ENCODE peak calls at places on chromosomes 3 and 15, in seven cellular contexts. T, V, N, Q, L, J and U are unnamed samples.

GRCh38 chr3:42085641-42086376 is 5.3 kb upstream of the TRAK1 start:
- DNase-seq in Q (no peak), J (no peak), L (no peak), V (no peak), N (no peak), T (no peak), U (no peak)

GRCh38 chr3:5294360-5294759 is 106.9 kb downstream of the EDEM1 start:
- DNase-seq in V (no peak), Q (no peak), N (no peak), J (no peak), T (peak; percentile 19), L (no peak), U (no peak)

GRCh38 chr3:155292133-155292532 is 1.4 kb downstream of the STRIT1 start:
- DNase-seq in V (no peak), Q (peak; percentile 41), N (no peak), L (no peak), T (peak; percentile 75), J (peak; percentile 75), U (no peak)

GRCh38 chr3:72459588-72459987 is 388.7 kb downstream of the SHQ1 start:
- DNase-seq in V (no peak), N (no peak), T (no peak), L (no peak), J (no peak), Q (no peak), U (no peak)

GRCh38 chr3:122102191-122102935 is 47.2 kb downstream of the CD86 start:
- DNase-seq in N (no peak), Q (no peak), V (no peak), T (no peak), J (no peak), L (no peak), U (no peak)

GRCh38 chr3:70716832-70717231 is 404.4 kb upstream of the MDFIC2 start:
- DNase-seq in V (peak; percentile 15), N (peak; percentile 26), L (no peak), T (peak; percentile 72), Q (peak; percentile 71), J (peak; percentile 75), U (no peak)

GRCh38 chr3:52085883-52086282 is 29.5 kb upstream of the DUSP7 start:
- DNase-seq in L (no peak), Q (no peak), N (no peak), J (no peak), T (no peak), V (no peak), U (no peak)

GRCh38 chr3:114650808-114651207 is 357.0 kb downstream of the TIGIT start:
- DNase-seq in T (peak; percentile 75), V (no peak), N (no peak), Q (peak; percentile 33), L (no peak), J (peak; percentile 78), U (no peak)

GRCh38 chr15:42344763-42345162 is 14.5 kb upstream of the CAPN3 start:
- DNase-seq in T (peak; percentile 95), N (no peak), Q (peak; percentile 91), L (no peak), V (no peak), J (peak; percentile 78), U (no peak)

GRCh38 chr3:140493271-140493670 is 184.6 kb upstream of the TRIM42 start:
- DNase-seq in J (no peak), V (no peak), T (no peak), Q (no peak), N (no peak), L (no peak), U (no peak)

GRCh38 chr15:78360958-78361714 is 21.0 kb downstream of the CRABP1 start:
- DNase-seq in V (no peak), T (no peak), L (no peak), Q (no peak), J (no peak), N (no peak), U (no peak)

GRCh38 chr15:82132742-82133141 is 86.9 kb upstream of the MEX3B start:
- DNase-seq in N (no peak), L (no peak), J (peak; percentile 94), T (peak; percentile 87), Q (peak; percentile 47), V (no peak), U (no peak)

GRCh38 chr3:71542548-71543370 is 40.8 kb downstream of the FOXP1 start:
- DNase-seq in L (no peak), N (peak; percentile 81), Q (peak; percentile 92), J (peak; percentile 97), V (peak; percentile 60), T (peak; percentile 92), U (peak; percentile 84)

GRCh38 chr3:51389423-51390183 is 1.5 kb upstream of the RBM15B start:
- DNase-seq in Q (peak; percentile 65), V (no peak), T (peak; percentile 52), N (peak; percentile 75), L (peak; percentile 73), J (peak; percentile 69), U (no peak)

GRCh38 chr3:16338124-16338523 is 73.1 kb downstream of the OXNAD1 start:
- DNase-seq in Q (no peak), L (no peak), N (peak; percentile 43), T (no peak), V (no peak), J (peak; percentile 11), U (peak; percentile 72)

GRCh38 chr3:184717608-184717995 is 5.7 kb upstream of the MAGEF1 start:
- DNase-seq in J (no peak), T (no peak), Q (no peak), L (no peak), N (no peak), V (no peak), U (no peak)

GRCh38 chr3:153291052-153291689 is 129.1 kb downstream of the RAP2B start:
- DNase-seq in T (peak; percentile 52), J (peak; percentile 67), V (no peak), Q (peak; percentile 47), L (no peak), N (no peak), U (no peak)

GRCh38 chr3:63047068-63047467 is 171.9 kb upstream of the CADPS start:
- DNase-seq in V (no peak), L (no peak), Q (no peak), T (no peak), N (no peak), J (no peak), U (no peak)

GRCh38 chr3:195868866-195869412 is 39.4 kb downstream of the TNK2 start:
- DNase-seq in J (no peak), Q (no peak), V (no peak), N (no peak), L (no peak), T (no peak), U (peak; percentile 58)

GRCh38 chr3:25557641-25558040 is 107.1 kb downstream of the TOP2B start:
- DNase-seq in T (no peak), Q (peak; percentile 18), L (no peak), J (no peak), V (no peak), N (peak; percentile 21), U (no peak)

GRCh38 chr3:54676087-54676486 is 251.8 kb downstream of the LRTM1 start:
- DNase-seq in N (no peak), T (no peak), V (no peak), Q (no peak), L (no peak), J (no peak), U (no peak)

GRCh38 chr3:54665201-54665600 is 262.7 kb downstream of the LRTM1 start:
- DNase-seq in N (no peak), L (no peak), Q (no peak), V (no peak), T (no peak), J (no peak), U (no peak)

GRCh38 chr3:54670269-54671000 is 257.4 kb downstream of the LRTM1 start:
- DNase-seq in T (no peak), Q (no peak), L (peak; percentile 25), V (no peak), J (no peak), N (no peak), U (no peak)
- TF ChIP-seq CTCF in T (no peak), Q (no peak), L (no peak), V (no peak), J (no peak), N (no peak), U (no peak)

DNA sequence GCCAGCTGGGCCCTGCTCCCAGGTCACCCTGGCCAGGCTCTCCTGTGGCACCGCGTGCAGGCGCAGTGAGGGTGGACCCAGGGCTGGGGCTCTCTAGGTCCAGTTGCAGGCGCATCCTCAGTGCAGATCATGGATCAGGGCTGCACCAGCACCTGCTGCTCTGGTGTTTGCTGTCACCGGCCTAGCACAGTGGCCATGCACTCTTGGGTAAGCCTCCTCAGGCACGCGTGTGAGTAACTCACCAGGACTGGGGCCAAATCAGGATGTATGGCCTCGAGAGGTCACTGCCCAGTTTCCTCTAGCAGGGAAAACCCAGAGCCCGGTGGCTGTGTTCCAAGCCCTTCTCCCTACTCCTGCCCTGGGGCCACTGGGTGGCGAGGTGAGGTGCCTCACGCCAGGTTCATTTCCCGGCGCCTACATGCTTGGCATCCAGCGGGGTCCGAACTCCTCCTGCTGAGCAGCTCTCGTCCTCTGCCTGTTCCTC is 45.5 kb upstream of the SLC41A3 start:
- DNase-seq in Q (peak; percentile 45), L (peak; percentile 8), V (no peak), T (peak; percentile 10), N (no peak), J (peak; percentile 28), U (no peak)
- TF ChIP-seq CTCF in Q (no peak), L (no peak), V (no peak), T (no peak), N (no peak), J (no peak), U (no peak)

GRCh38 chr3:190014940-190015339 is 105.8 kb downstream of the P3H2 start:
- DNase-seq in L (no peak), N (no peak), J (no peak), T (no peak), V (no peak), Q (no peak), U (no peak)

GRCh38 chr3:190013943-190014924 is 106.5 kb downstream of the P3H2 start:
- DNase-seq in N (no peak), T (no peak), Q (no peak), L (no peak), J (no peak), V (no peak), U (no peak)

GRCh38 chr3:190012784-190013183 is 107.9 kb downstream of the P3H2 start:
- DNase-seq in L (no peak), J (no peak), Q (no peak), N (no peak), T (no peak), V (no peak), U (no peak)

GRCh38 chr3:190010486-190010885 is 110.2 kb downstream of the P3H2 start:
- DNase-seq in T (no peak), Q (no peak), V (no peak), J (no peak), L (no peak), N (no peak), U (no peak)

DNA sequence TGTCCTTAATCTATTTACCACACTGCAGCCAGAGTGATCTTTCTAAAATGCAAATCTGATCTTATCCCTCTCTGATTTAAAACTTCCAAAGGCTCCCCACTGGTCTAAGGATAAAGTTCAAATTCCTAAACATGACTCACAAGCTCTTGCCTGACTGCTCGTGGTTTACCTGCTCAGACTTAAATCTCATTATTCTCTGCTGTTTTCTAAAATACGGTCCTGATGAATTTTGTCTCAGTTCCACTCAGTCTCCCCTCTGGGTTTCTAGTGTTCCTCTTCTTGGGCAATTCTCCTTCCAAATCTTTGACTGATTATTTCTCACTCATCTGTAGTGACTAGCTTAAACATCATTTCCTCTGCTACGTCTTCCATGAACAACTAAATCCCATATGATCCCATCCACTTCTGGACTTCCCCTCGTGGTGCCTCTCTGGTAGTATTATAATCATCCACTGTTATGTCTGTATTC is 108.3 kb downstream of the P3H2 start:
- DNase-seq in J (peak; percentile 51), N (no peak), Q (peak; percentile 28), L (no peak), T (peak; percentile 43), V (no peak), U (no peak)
- TF ChIP-seq CTCF in J (no peak), N (no peak), Q (no peak), L (no peak), T (no peak), V (no peak), U (no peak)

GRCh38 chr3:106824856-106825255 is 552.4 kb upstream of the CCDC54 start:
- DNase-seq in Q (peak; percentile 48), V (no peak), T (peak; percentile 60), J (peak; percentile 64), N (peak; percentile 62), L (peak; percentile 30), U (no peak)
- TF ChIP-seq CTCF in Q (peak; percentile 46), V (no peak), T (peak; percentile 43), J (peak; percentile 42), N (no peak), L (no peak), U (no peak)